ENCODE peak calls at places on chromosomes 13 and 19, in five cellular contexts. F is T-cell; H is NCI-H524 treated with DMSO at 0.1 percent for 48 hours; Y is stimulated activated CD8-positive, alpha-beta memory T cell treated with anti-CD3 and anti-CD28 coated beads, Interleukin-4, amount 100 ng/mL, for 48 hours; M is HS-5. S is an unnamed sample.

GRCh38 chr13:110379905-110380341 is 72.8 kb downstream of the COL4A2 start:
- DNase-seq in M (no peak), Y (no peak), H (no peak), F (no peak), S (no peak)

GRCh38 chr13:74114202-74114601 is 20.0 kb downstream of the KLF12 start:
- DNase-seq in M (no peak), F (no peak), H (no peak), Y (no peak), S (no peak)

GRCh38 chr19:19461306-19461670 is 54.1 kb downstream of the TSSK6 start:
- DNase-seq in F (no peak), M (no peak), H (no peak), Y (no peak), S (no peak)

GRCh38 chr19:53809518-53810186 is 14.5 kb downstream of the NLRP12 start:
- DNase-seq in Y (peak; percentile 35), H (no peak), F (no peak), M (no peak), S (no peak)

GRCh38 chr19:29714953-29715694 is at the start of gene C19orf12:
- DNase-seq in M (no peak), F (peak; percentile 43), H (no peak), Y (peak; percentile 76), S (peak; percentile 72)

GRCh38 chr19:39987167-39987566 is 9.7 kb upstream of the ZNF546 start:
- DNase-seq in F (no peak), M (no peak), H (no peak), Y (no peak), S (no peak)

GRCh38 chr13:100182894-100183490 is 94.1 kb downstream of the PCCA start:
- DNase-seq in M (no peak), H (no peak), F (no peak), Y (no peak), S (no peak)

GRCh38 chr13:30145709-30146367 is 161.5 kb downstream of the KATNAL1 start:
- DNase-seq in Y (peak; percentile 63), H (no peak), M (no peak), F (no peak), S (no peak)

GRCh38 chr19:40612831-40613668 is 11.9 kb downstream of the LTBP4 start:
- DNase-seq in Y (peak; percentile 95), F (peak; percentile 51), H (no peak), M (no peak), S (peak; percentile 90)

GRCh38 chr13:99033814-99034213 is 56.0 kb upstream of the DOCK9 start:
- DNase-seq in F (no peak), Y (no peak), H (peak; percentile 36), M (no peak), S (no peak)

GRCh38 chr19:42421591-42422031 is 5.6 kb downstream of the LIPE start:
- DNase-seq in Y (no peak), F (no peak), M (no peak), H (no peak), S (no peak)

GRCh38 chr13:113654175-113654560 is 3.8 kb downstream of the ATP4B start:
- DNase-seq in M (no peak), H (no peak), Y (no peak), F (no peak), S (no peak)

GRCh38 chr13:110227864-110228643 is 78.9 kb downstream of the COL4A1 start:
- DNase-seq in M (no peak), H (no peak), F (no peak), Y (no peak), S (no peak)

GRCh38 chr13:47139519-47139918 is 242.7 kb upstream of the HTR2A start:
- DNase-seq in H (no peak), Y (no peak), M (no peak), F (no peak), S (no peak)

GRCh38 chr19:33248553-33248953 is 22.9 kb upstream of the SLC7A10 start:
- DNase-seq in M (no peak), H (no peak), Y (no peak), F (no peak), S (no peak)

GRCh38 chr13:22252281-22252830 is 581.5 kb downstream of the FGF9 start:
- DNase-seq in F (no peak), H (no peak), Y (no peak), M (no peak), S (no peak)

GRCh38 chr13:83121904-83122303 is 760.4 kb downstream of the SLITRK1 start:
- DNase-seq in M (no peak), H (no peak), F (no peak), Y (no peak), S (no peak)

GRCh38 chr13:111900390-111901180 is 166.4 kb upstream of the SOX1 start:
- DNase-seq in H (no peak), Y (no peak), M (no peak), F (no peak), S (no peak)

GRCh38 chr19:4650159-4650558 is 10.8 kb downstream of the TNFAIP8L1 start:
- DNase-seq in F (no peak), M (no peak), Y (no peak), H (no peak), S (no peak)

GRCh38 chr13:103436057-103436654 is 369.9 kb upstream of the SLC10A2 start:
- DNase-seq in F (no peak), Y (no peak), M (no peak), H (no peak), S (no peak)

GRCh38 chr19:19006213-19006612 is 27.1 kb downstream of the SUGP2 start:
- DNase-seq in M (no peak), F (no peak), Y (no peak), H (no peak), S (no peak)

GRCh38 chr19:16595097-16595496 is 22.9 kb upstream of the SLC35E1 start:
- DNase-seq in H (no peak), M (no peak), F (no peak), Y (no peak), S (no peak)

GRCh38 chr13:44989941-44990340 is 603 bp downstream of the GPALPP1 start:
- DNase-seq in Y (peak; percentile 27), H (no peak), F (no peak), M (no peak), S (no peak)

GRCh38 chr13:75454497-75454896 is 27.5 kb downstream of the TBC1D4 start:
- DNase-seq in Y (no peak), M (no peak), F (no peak), H (no peak), S (no peak)

GRCh38 chr13:23956106-23956505 is 58.8 kb upstream of the C1QTNF9B start:
- DNase-seq in H (no peak), Y (no peak), M (no peak), F (no peak), S (peak; percentile 33)

S was measured in activated naive CD8-positive, alpha-beta T cell treated with anti-CD3 and anti-CD28 coated beads, Interleukin-2, amount 50 U/mL, for 24 hours.